ENCODE peak calls at places on chromosomes 4 and X, in nine cellular contexts. One of them, this sample, is unnamed.

GRCh38 chr4:141614878-141615586 is 21.4 kb upstream of the IL15 start:
- DNase-seq in adipocyte: no peak
- DNase-seq in fibroblast of lung: no peak
- DNase-seq in Karpas-422: no peak
- DNase-seq in PC-3: no peak
- DNase-seq in endothelial cell of umbilical vein: peak; percentile 92
- DNase-seq in colonic mucosa: no peak
- DNase-seq in NT2/D1: no peak
- DNase-seq in neural progenitor cell: no peak
- DNase-seq in this sample: no peak

GRCh38 chrX:130179579-130180215 is 7.9 kb downstream of the RAB33A start:
- DNase-seq in NT2/D1: no peak
- DNase-seq in adipocyte: no peak
- DNase-seq in fibroblast of lung: no peak
- DNase-seq in colonic mucosa: no peak
- DNase-seq in Karpas-422: no peak
- DNase-seq in endothelial cell of umbilical vein: peak; percentile 32
- DNase-seq in neural progenitor cell: no peak
- DNase-seq in PC-3: no peak
- DNase-seq in this sample: no peak

GRCh38 chrX:107747596-107748161 is 27.9 kb downstream of the TSC22D3 start:
- DNase-seq in adipocyte: peak; percentile 81
- DNase-seq in fibroblast of lung: peak; percentile 52
- DNase-seq in PC-3: peak; percentile 53
- DNase-seq in Karpas-422: no peak
- DNase-seq in endothelial cell of umbilical vein: no peak
- DNase-seq in NT2/D1: no peak
- DNase-seq in neural progenitor cell: peak; percentile 24
- DNase-seq in colonic mucosa: no peak
- DNase-seq in this sample: no peak

GRCh38 chrX:122945328-122945727 is 238.8 kb upstream of the GRIA3 start:
- DNase-seq in PC-3: peak; percentile 16
- DNase-seq in endothelial cell of umbilical vein: no peak
- DNase-seq in Karpas-422: no peak
- DNase-seq in NT2/D1: no peak
- DNase-seq in colonic mucosa: no peak
- DNase-seq in neural progenitor cell: no peak
- DNase-seq in adipocyte: no peak
- DNase-seq in fibroblast of lung: no peak
- DNase-seq in this sample: no peak

GRCh38 chrX:29397506-29397905 is 810.3 kb downstream of the IL1RAPL1 start:
- DNase-seq in fibroblast of lung: peak; percentile 49
- DNase-seq in endothelial cell of umbilical vein: no peak
- DNase-seq in NT2/D1: no peak
- DNase-seq in adipocyte: peak; percentile 26
- DNase-seq in PC-3: no peak
- DNase-seq in neural progenitor cell: no peak
- DNase-seq in Karpas-422: no peak
- DNase-seq in colonic mucosa: no peak
- DNase-seq in this sample: no peak

GRCh38 chr4:161642708-161643107 is 521.1 kb downstream of the FSTL5 start:
- DNase-seq in endothelial cell of umbilical vein: peak; percentile 67
- DNase-seq in NT2/D1: no peak
- DNase-seq in neural progenitor cell: no peak
- DNase-seq in fibroblast of lung: peak; percentile 15
- DNase-seq in PC-3: peak; percentile 36
- DNase-seq in Karpas-422: peak; percentile 49
- DNase-seq in colonic mucosa: no peak
- DNase-seq in adipocyte: peak; percentile 50
- DNase-seq in this sample: peak; percentile 26

GRCh38 chr4:4651811-4652609 is 110.2 kb upstream of the STX18 start:
- DNase-seq in neural progenitor cell: peak; percentile 83
- DNase-seq in colonic mucosa: no peak
- DNase-seq in fibroblast of lung: no peak
- DNase-seq in adipocyte: no peak
- DNase-seq in endothelial cell of umbilical vein: no peak
- DNase-seq in PC-3: no peak
- DNase-seq in NT2/D1: no peak
- DNase-seq in Karpas-422: no peak
- DNase-seq in this sample: no peak

GRCh38 chrX:37488323-37488722 is 83.1 kb upstream of the LANCL3 start:
- DNase-seq in neural progenitor cell: no peak
- DNase-seq in endothelial cell of umbilical vein: no peak
- DNase-seq in PC-3: no peak
- DNase-seq in NT2/D1: no peak
- DNase-seq in colonic mucosa: no peak
- DNase-seq in Karpas-422: no peak
- DNase-seq in fibroblast of lung: no peak
- DNase-seq in adipocyte: no peak
- DNase-seq in this sample: no peak

GRCh38 chr4:15930314-15930713 is 8.2 kb downstream of the FGFBP1 start:
- DNase-seq in PC-3: no peak
- DNase-seq in endothelial cell of umbilical vein: no peak
- DNase-seq in neural progenitor cell: no peak
- DNase-seq in Karpas-422: no peak
- DNase-seq in colonic mucosa: no peak
- DNase-seq in fibroblast of lung: no peak
- DNase-seq in NT2/D1: no peak
- DNase-seq in adipocyte: no peak
- DNase-seq in this sample: no peak

GRCh38 chr4:140642674-140643437 is 74.1 kb upstream of the UCP1 start:
- DNase-seq in Karpas-422: no peak
- DNase-seq in NT2/D1: no peak
- DNase-seq in adipocyte: no peak
- DNase-seq in PC-3: no peak
- DNase-seq in colonic mucosa: no peak
- DNase-seq in fibroblast of lung: no peak
- DNase-seq in neural progenitor cell: no peak
- DNase-seq in endothelial cell of umbilical vein: no peak
- DNase-seq in this sample: no peak

GRCh38 chr4:13992975-13993495 is 365.5 kb upstream of the BOD1L1 start:
- DNase-seq in NT2/D1: no peak
- DNase-seq in PC-3: no peak
- DNase-seq in colonic mucosa: no peak
- DNase-seq in endothelial cell of umbilical vein: no peak
- DNase-seq in fibroblast of lung: peak; percentile 14
- DNase-seq in neural progenitor cell: no peak
- DNase-seq in Karpas-422: no peak
- DNase-seq in adipocyte: peak; percentile 16
- DNase-seq in this sample: no peak

GRCh38 chrX:125202486-125203378 is 116.9 kb upstream of the TEX13C start:
- DNase-seq in NT2/D1: no peak
- DNase-seq in fibroblast of lung: no peak
- DNase-seq in PC-3: no peak
- DNase-seq in neural progenitor cell: peak; percentile 11
- DNase-seq in adipocyte: no peak
- DNase-seq in Karpas-422: no peak
- DNase-seq in endothelial cell of umbilical vein: no peak
- DNase-seq in colonic mucosa: no peak
- DNase-seq in this sample: no peak

GRCh38 chr4:71415491-71415890 is 76.7 kb downstream of the SLC4A4 start:
- DNase-seq in endothelial cell of umbilical vein: no peak
- DNase-seq in Karpas-422: no peak
- DNase-seq in adipocyte: no peak
- DNase-seq in colonic mucosa: no peak
- DNase-seq in PC-3: peak; percentile 67
- DNase-seq in neural progenitor cell: no peak
- DNase-seq in NT2/D1: no peak
- DNase-seq in fibroblast of lung: no peak
- DNase-seq in this sample: no peak

GRCh38 chr4:40515037-40515397 is 114.6 kb downstream of the RBM47 start:
- DNase-seq in neural progenitor cell: no peak
- DNase-seq in endothelial cell of umbilical vein: no peak
- DNase-seq in NT2/D1: no peak
- DNase-seq in PC-3: peak; percentile 68
- DNase-seq in fibroblast of lung: no peak
- DNase-seq in colonic mucosa: no peak
- DNase-seq in Karpas-422: no peak
- DNase-seq in adipocyte: no peak
- DNase-seq in this sample: no peak

GRCh38 chr4:32826169-32826568 is 2106.0 kb downstream of the PCDH7 start:
- DNase-seq in endothelial cell of umbilical vein: no peak
- DNase-seq in adipocyte: no peak
- DNase-seq in NT2/D1: no peak
- DNase-seq in colonic mucosa: no peak
- DNase-seq in Karpas-422: peak; percentile 43
- DNase-seq in neural progenitor cell: peak; percentile 36
- DNase-seq in PC-3: peak; percentile 17
- DNase-seq in fibroblast of lung: no peak
- DNase-seq in this sample: no peak

GRCh38 chr4:169492436-169493163 is 119.8 kb downstream of the NEK1 start:
- DNase-seq in fibroblast of lung: peak; percentile 55
- DNase-seq in NT2/D1: peak; percentile 9
- DNase-seq in neural progenitor cell: peak; percentile 44
- DNase-seq in endothelial cell of umbilical vein: peak; percentile 52
- DNase-seq in colonic mucosa: peak; percentile 33
- DNase-seq in adipocyte: peak; percentile 71
- DNase-seq in Karpas-422: peak; percentile 67
- DNase-seq in PC-3: peak; percentile 62
- DNase-seq in this sample: peak; percentile 16

GRCh38 chr4:6969826-6970800 is 60.5 kb downstream of the TBC1D14 start:
- DNase-seq in NT2/D1: no peak
- DNase-seq in adipocyte: no peak
- DNase-seq in endothelial cell of umbilical vein: no peak
- DNase-seq in PC-3: no peak
- DNase-seq in colonic mucosa: no peak
- DNase-seq in fibroblast of lung: no peak
- DNase-seq in Karpas-422: no peak
- DNase-seq in neural progenitor cell: no peak
- DNase-seq in this sample: no peak

GRCh38 chr4:6967846-6968340 is 58.3 kb downstream of the TBC1D14 start:
- DNase-seq in Karpas-422: no peak
- DNase-seq in NT2/D1: no peak
- DNase-seq in fibroblast of lung: no peak
- DNase-seq in colonic mucosa: no peak
- DNase-seq in neural progenitor cell: no peak
- DNase-seq in adipocyte: no peak
- DNase-seq in endothelial cell of umbilical vein: no peak
- DNase-seq in PC-3: no peak
- DNase-seq in this sample: no peak

GRCh38 chr4:6971536-6972374 is 62.1 kb downstream of the TBC1D14 start:
- DNase-seq in PC-3: no peak
- DNase-seq in colonic mucosa: no peak
- DNase-seq in endothelial cell of umbilical vein: no peak
- DNase-seq in adipocyte: no peak
- DNase-seq in neural progenitor cell: no peak
- DNase-seq in fibroblast of lung: no peak
- DNase-seq in NT2/D1: no peak
- DNase-seq in Karpas-422: no peak
- DNase-seq in this sample: no peak

GRCh38 chr4:6965329-6965728 is 55.7 kb downstream of the TBC1D14 start:
- DNase-seq in NT2/D1: no peak
- DNase-seq in PC-3: no peak
- DNase-seq in fibroblast of lung: no peak
- DNase-seq in endothelial cell of umbilical vein: no peak
- DNase-seq in Karpas-422: no peak
- DNase-seq in colonic mucosa: no peak
- DNase-seq in adipocyte: no peak
- DNase-seq in neural progenitor cell: no peak
- DNase-seq in this sample: no peak

GRCh38 chr4:6968496-6968895 is 58.9 kb downstream of the TBC1D14 start:
- DNase-seq in Karpas-422: no peak
- DNase-seq in PC-3: no peak
- DNase-seq in neural progenitor cell: no peak
- DNase-seq in endothelial cell of umbilical vein: no peak
- DNase-seq in colonic mucosa: no peak
- DNase-seq in adipocyte: no peak
- DNase-seq in NT2/D1: no peak
- DNase-seq in fibroblast of lung: no peak
- DNase-seq in this sample: no peak
- H3K9ac ChIP-seq in Karpas-422: no peak overlapping the region
- H3K9ac ChIP-seq in PC-3: no peak overlapping the region
- H3K9ac ChIP-seq in neural progenitor cell: no peak overlapping the region
- H3K9ac ChIP-seq in endothelial cell of umbilical vein: no peak overlapping the region
- H3K9ac ChIP-seq in colonic mucosa: no peak overlapping the region
- H3K9ac ChIP-seq in adipocyte: no peak overlapping the region
- H3K9ac ChIP-seq in NT2/D1: no peak overlapping the region
- H3K9ac ChIP-seq in fibroblast of lung: no peak overlapping the region
- H3K9ac ChIP-seq in this sample: no peak overlapping the region

DNA sequence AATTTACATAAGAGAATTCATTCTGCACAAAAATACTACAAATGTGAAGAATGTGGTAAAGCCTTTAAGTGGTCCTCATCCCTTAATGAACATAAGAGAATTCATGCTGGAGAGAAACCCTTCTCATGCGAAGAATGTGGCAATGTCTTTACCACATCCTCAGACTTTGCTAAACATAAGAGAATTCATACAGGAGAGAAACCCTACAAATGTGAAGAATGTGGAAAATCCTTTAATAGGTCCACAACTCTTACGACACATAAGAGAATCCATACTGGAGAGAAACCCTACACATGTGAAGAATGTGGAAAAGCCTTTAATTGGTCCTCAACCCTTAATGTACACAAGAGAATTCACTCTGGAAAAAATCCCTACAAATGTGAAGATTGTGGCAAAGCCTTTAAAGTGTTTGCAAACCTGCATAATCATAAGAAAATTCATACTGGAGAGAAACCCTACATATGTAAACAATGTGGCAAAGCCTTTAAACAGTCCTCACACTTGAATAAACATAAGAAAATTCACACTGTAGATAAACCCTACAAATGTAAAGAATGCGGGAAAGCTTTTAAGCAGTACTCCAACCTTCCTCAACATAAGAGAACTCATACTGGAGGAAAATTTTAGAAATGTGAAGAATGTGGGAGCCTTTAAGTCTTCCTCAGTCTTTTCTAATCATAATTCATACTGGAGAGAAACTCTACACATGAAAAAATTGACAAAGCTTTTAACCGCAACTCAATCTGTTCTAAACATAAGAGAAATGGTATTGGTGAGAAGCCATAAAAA is 37.4 kb downstream of the ZNF718 start:
- DNase-seq in adipocyte: no peak
- DNase-seq in PC-3: no peak
- DNase-seq in fibroblast of lung: peak; percentile 7
- DNase-seq in colonic mucosa: no peak
- DNase-seq in NT2/D1: no peak
- DNase-seq in Karpas-422: no peak
- DNase-seq in endothelial cell of umbilical vein: no peak
- DNase-seq in neural progenitor cell: no peak
- DNase-seq in this sample: no peak
- H3K9me3 ChIP-seq in adipocyte: peaks cover 93% of the 10 kb centered on the region
- H3K9me3 ChIP-seq in PC-3: peaks cover 46% of the 10 kb centered on the region
- H3K9me3 ChIP-seq in fibroblast of lung: peaks cover 2% of the 10 kb centered on the region
- H3K9me3 ChIP-seq in colonic mucosa: peaks cover 19% of the 10 kb centered on the region
- H3K9me3 ChIP-seq in NT2/D1: peaks cover 94% of the 10 kb centered on the region
- H3K9me3 ChIP-seq in Karpas-422: peaks cover 55% of the 10 kb centered on the region
- H3K9me3 ChIP-seq in endothelial cell of umbilical vein: peaks cover 17% of the 10 kb centered on the region
- H3K9me3 ChIP-seq in neural progenitor cell: peaks cover 82% of the 10 kb centered on the region
- H3K9me3 ChIP-seq in this sample: peaks cover 41% of the 10 kb centered on the region

GRCh38 chr4:59553063-59553738 is 1646.9 kb upstream of the ADGRL3 start:
- DNase-seq in PC-3: peak; percentile 88
- DNase-seq in adipocyte: peak; percentile 48
- DNase-seq in colonic mucosa: no peak
- DNase-seq in endothelial cell of umbilical vein: peak; percentile 1
- DNase-seq in Karpas-422: no peak
- DNase-seq in neural progenitor cell: no peak
- DNase-seq in fibroblast of lung: no peak
- DNase-seq in NT2/D1: no peak
- DNase-seq in this sample: no peak
- H3K4me3 ChIP-seq in PC-3: peak overlapping the region; percentile 70
- H3K4me3 ChIP-seq in adipocyte: peak overlapping the region; percentile 79
- H3K4me3 ChIP-seq in colonic mucosa: no peak overlapping the region
- H3K4me3 ChIP-seq in endothelial cell of umbilical vein: no peak overlapping the region
- H3K4me3 ChIP-seq in Karpas-422: no peak overlapping the region
- H3K4me3 ChIP-seq in neural progenitor cell: no peak overlapping the region
- H3K4me3 ChIP-seq in fibroblast of lung: no peak overlapping the region
- H3K4me3 ChIP-seq in NT2/D1: no peak overlapping the region
- H3K4me3 ChIP-seq in this sample: peak overlapping the region; percentile 74

GRCh38 chr4:118398226-118399090 is 45.7 kb upstream of the PRSS12 start:
- DNase-seq in adipocyte: no peak
- DNase-seq in colonic mucosa: no peak
- DNase-seq in PC-3: no peak
- DNase-seq in neural progenitor cell: no peak
- DNase-seq in Karpas-422: no peak
- DNase-seq in NT2/D1: no peak
- DNase-seq in fibroblast of lung: no peak
- DNase-seq in endothelial cell of umbilical vein: no peak
- DNase-seq in this sample: no peak
- H3K9ac ChIP-seq in adipocyte: no peak overlapping the region
- H3K9ac ChIP-seq in colonic mucosa: no peak overlapping the region
- H3K9ac ChIP-seq in PC-3: no peak overlapping the region
- H3K9ac ChIP-seq in neural progenitor cell: no peak overlapping the region
- H3K9ac ChIP-seq in Karpas-422: no peak overlapping the region
- H3K9ac ChIP-seq in NT2/D1: no peak overlapping the region
- H3K9ac ChIP-seq in fibroblast of lung: no peak overlapping the region
- H3K9ac ChIP-seq in endothelial cell of umbilical vein: no peak overlapping the region
- H3K9ac ChIP-seq in this sample: no peak overlapping the region